ENCODE peak calls at places on chromosome 17, in five cellular contexts. D, F, I, X and U are unnamed samples.

GRCh38 chr17:21532763-21533385 is 156.7 kb downstream of the KCNJ12 start:
- DNase-seq in D (no peak), F (no peak), I (no peak), X (no peak), U (no peak)

GRCh38 chr17:78774956-78775571 is 7.0 kb downstream of the CYTH1 start:
- DNase-seq in D (no peak), F (peak; percentile 55), I (no peak), X (no peak), U (no peak)

GRCh38 chr17:31696184-31696602 is 162.9 kb downstream of the COPRS start:
- DNase-seq in D (peak; percentile 88), F (peak; percentile 52), I (peak; percentile 70), X (peak; percentile 92), U (no peak)

GRCh38 chr17:27793168-27793905 is 7.0 kb downstream of the NOS2 start:
- DNase-seq in D (peak; percentile 19), F (no peak), I (no peak), X (peak; percentile 67), U (peak; percentile 62)

GRCh38 chr17:12789075-12789975 is at the start of gene ARHGAP44:
- DNase-seq in D (peak; percentile 73), F (peak; percentile 73), I (peak; percentile 61), X (peak; percentile 84), U (peak; percentile 71)

GRCh38 chr17:40646791-40647548 is 648 bp downstream of the SMARCE1 start:
- DNase-seq in D (no peak), F (no peak), I (peak; percentile 12), X (peak; percentile 48), U (peak; percentile 50)

GRCh38 chr17:77640916-77641605 is 317.4 kb upstream of the TNRC6C start:
- DNase-seq in D (no peak), F (no peak), I (no peak), X (no peak), U (no peak)

GRCh38 chr17:54967621-54968258 is 714 bp downstream of the COX11 start:
- DNase-seq in D (no peak), F (peak; percentile 40), I (peak; percentile 17), X (peak; percentile 28), U (peak; percentile 39)

GRCh38 chr17:81566461-81567126 is 14.4 kb upstream of the FAAP100 start:
- DNase-seq in D (peak; percentile 61), F (peak; percentile 73), I (peak; percentile 89), X (no peak), U (no peak)

GRCh38 chr17:5424909-5425308 is 4.9 kb downstream of the RPAIN start:
- DNase-seq in D (no peak), F (no peak), I (no peak), X (no peak), U (no peak)

GRCh38 chr17:5419959-5420653 is at the start of gene RPAIN:
- DNase-seq in D (peak; percentile 90), F (peak; percentile 91), I (peak; percentile 92), X (peak; percentile 90), U (peak; percentile 92)

GRCh38 chr17:5425826-5426225 is 5.8 kb downstream of the RPAIN start:
- DNase-seq in D (no peak), F (no peak), I (no peak), X (no peak), U (no peak)

GRCh38 chr17:5419356-5419958 is at the start of gene NUP88:
- DNase-seq in D (peak; percentile 96), F (peak; percentile 96), I (peak; percentile 97), X (peak; percentile 98), U (peak; percentile 97)

DNA sequence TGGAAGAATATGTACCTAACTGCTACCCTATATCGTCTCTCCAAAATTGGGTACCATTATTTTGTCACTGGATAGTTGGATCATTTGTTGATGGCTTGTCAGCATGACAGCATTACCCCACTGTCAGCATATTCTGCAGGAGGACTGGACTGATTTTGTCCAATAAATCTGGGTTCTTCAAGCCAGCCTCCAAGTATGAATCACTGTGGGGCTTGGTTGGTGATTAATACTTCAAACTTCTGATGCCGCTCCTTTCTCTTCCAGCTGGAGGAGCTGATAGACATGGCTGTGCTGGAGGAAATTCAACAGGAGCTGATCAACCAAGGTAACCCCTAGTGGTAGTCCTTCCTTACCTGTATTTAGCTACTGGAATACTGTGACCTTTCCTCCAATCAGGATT is 2.5 kb downstream of the RPAIN start:
- DNase-seq in D (no peak), F (no peak), I (no peak), X (no peak), U (no peak)
- TF ChIP-seq CTCF in D (no peak), F (no peak), I (no peak), X (no peak), U (no peak)

DNA sequence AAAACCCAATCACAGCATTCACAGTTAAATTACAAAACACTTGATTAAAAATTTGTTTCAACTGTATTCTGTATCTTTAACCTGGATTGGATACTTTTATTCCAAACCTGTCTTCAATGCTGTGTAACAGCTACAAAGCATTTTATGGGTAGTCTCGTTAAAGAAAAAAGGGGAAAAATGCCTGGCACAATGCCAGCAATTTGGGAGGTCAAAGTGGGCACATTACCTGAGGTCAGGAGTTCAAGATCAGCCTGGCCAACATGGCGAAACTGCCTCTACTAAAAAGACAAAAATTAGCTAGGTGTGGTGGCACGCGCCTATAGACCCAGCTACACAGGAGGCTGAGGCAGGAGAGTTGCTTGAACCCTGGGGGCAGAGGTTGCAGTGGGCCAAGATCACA is 4.0 kb downstream of the GNA13 start:
- DNase-seq in D (no peak), F (no peak), I (no peak), X (no peak), U (no peak)
- H3K27ac ChIP-seq in D (no peak overlapping the region), F (peak overlapping the region; percentile 31), I (no peak overlapping the region), X (no peak overlapping the region), U (no peak overlapping the region)

GRCh38 chr17:37713624-37714023 is 31.2 kb downstream of the HNF1B start:
- DNase-seq in D (no peak), F (no peak), I (peak; percentile 93), X (no peak), U (no peak)

GRCh38 chr17:37718383-37719048 is 26.3 kb downstream of the HNF1B start:
- DNase-seq in D (no peak), F (no peak), I (no peak), X (no peak), U (no peak)

GRCh38 chr17:37713028-37713431 is 31.8 kb downstream of the HNF1B start:
- DNase-seq in D (no peak), F (no peak), I (peak; percentile 84), X (no peak), U (no peak)

GRCh38 chr17:37717627-37718382 is 27.1 kb downstream of the HNF1B start:
- DNase-seq in D (no peak), F (no peak), I (no peak), X (no peak), U (no peak)

GRCh38 chr17:37714897-37715296 is 30.0 kb downstream of the HNF1B start:
- DNase-seq in D (no peak), F (no peak), I (no peak), X (no peak), U (no peak)
- TF ChIP-seq CTCF in D (no peak), F (no peak), I (no peak), X (no peak), U (no peak)

DNA sequence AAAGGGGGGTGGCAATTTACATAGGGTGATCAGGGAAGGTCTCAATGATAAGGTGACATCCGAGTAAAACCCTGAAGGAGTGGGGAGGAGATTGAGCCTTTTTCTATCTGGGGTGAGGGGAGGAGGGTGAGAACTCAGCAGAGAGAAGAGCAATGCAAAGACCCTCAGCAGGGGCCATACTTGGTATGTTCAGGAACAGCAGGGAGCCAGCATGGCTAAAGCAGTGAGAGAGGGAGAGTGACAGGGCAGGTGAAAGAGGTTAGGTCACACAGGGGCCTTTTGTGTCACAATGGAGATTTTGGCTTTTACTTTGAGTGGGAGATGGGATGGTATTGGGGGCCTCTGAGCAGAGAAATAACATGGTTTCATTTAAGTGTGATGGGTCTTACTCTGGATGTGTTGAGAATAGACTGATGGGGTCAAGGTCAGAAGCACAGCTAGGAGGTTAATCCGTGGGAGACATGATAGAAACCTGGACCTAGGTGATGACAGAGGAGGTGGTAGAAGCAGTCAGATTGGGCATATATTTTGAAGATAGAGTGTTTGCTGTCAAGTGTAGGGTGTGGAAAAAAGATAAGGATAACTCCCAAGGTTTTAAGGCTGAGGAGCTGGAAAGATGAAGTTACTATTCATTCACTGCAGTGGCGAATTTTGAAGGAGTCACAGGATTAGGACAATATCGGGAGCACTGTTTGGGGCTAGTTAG is 6.2 kb downstream of the SP2 start:
- DNase-seq in D (no peak), F (no peak), I (no peak), X (no peak), U (no peak)
- H3K27ac ChIP-seq in D (peak overlapping the region; percentile 99), F (no peak overlapping the region), I (no peak overlapping the region), X (peak overlapping the region; percentile 22), U (no peak overlapping the region)

DNA sequence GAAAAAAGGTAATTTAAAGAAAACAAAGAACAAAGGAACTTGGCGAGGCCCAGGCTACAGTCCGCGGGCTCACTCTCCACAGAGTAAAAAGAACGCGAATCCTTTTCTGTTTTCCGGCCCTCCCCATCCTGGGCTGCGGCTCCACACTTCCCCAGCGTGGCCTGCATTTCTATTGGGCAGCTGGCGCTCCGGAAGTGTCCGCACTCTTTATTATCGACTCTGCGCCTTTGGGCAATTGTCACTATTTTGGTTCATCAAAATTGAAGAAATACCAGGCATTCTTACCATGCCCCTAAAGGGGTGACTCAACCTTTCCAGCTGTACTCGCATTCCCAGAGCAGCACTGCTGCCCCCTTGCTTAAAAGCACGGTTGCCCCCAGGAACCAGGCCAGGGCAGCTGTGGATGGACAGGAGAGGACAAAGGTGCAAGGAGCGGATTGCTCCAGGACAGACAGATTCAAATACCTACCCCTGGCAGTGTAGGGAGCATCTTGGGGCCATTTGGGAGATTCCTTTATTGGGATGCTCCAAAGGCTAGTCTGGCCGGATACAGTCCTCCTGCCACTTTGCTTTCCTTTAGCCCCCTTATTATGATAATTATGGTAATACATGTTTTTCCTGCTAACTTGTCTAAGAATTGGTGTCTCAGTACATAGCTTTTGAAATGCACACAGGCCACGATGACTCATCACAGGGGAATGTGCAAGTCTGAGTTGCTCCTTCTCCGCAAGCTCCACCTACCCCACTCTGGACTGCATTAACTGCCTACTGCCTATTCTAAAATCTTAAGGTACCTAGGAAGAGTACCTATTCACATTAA is 985 bp upstream of the SLFN12 start:
- DNase-seq in D (peak; percentile 56), F (peak; percentile 62), I (peak; percentile 87), X (peak; percentile 65), U (no peak)
- TF ChIP-seq CTCF in D (peak; percentile 37), F (no peak), I (no peak), X (peak; percentile 34), U (no peak)

DNA sequence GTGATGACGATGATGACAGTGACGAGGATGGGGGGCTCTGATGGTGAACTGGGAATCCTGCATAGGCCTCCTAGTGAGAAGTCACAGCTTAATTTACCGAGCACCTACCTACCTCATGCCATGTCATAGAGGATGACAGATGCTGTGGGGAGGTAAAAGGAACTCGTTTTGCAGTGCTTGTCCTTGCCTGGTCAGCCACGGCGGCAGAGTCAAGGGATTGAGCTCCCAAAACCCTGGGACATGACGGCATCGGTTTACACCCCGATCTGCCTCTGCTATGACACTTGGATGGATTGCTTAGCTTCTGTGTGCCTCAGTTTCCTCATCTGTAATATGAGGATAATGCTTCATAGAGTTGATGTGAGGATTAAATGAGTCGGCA is 103.2 kb downstream of the NTN1 start:
- DNase-seq in D (no peak), F (no peak), I (no peak), X (no peak), U (no peak)
- H3K27ac ChIP-seq in D (no peak overlapping the region), F (no peak overlapping the region), I (no peak overlapping the region), X (no peak overlapping the region), U (no peak overlapping the region)